ENCODE peak calls at places on chromosomes 7 and 10, in eight cellular contexts. One of them, this sample, is unnamed.

GRCh38 chr7:100353685-100354330 is 4.1 kb upstream of the PILRB start:
- DNase-seq in NT2/D1: no peak
- DNase-seq in A172: no peak
- DNase-seq in foreskin keratinocyte: no peak
- DNase-seq in activated CD8-positive, alpha-beta memory T cell treated with anti-CD3 and anti-CD28 coated beads for 1 hour: no peak
- DNase-seq in CD8-positive, alpha-beta memory T cell: peak; percentile 21
- DNase-seq in thoracic aorta: no peak
- DNase-seq in head of caudate nucleus: no peak
- DNase-seq in this sample: no peak

GRCh38 chr10:119658274-119658673 is 7.1 kb downstream of the BAG3 start:
- DNase-seq in NT2/D1: peak; percentile 25
- DNase-seq in A172: peak; percentile 94
- DNase-seq in foreskin keratinocyte: peak; percentile 64
- DNase-seq in activated CD8-positive, alpha-beta memory T cell treated with anti-CD3 and anti-CD28 coated beads for 1 hour: no peak
- DNase-seq in CD8-positive, alpha-beta memory T cell: no peak
- DNase-seq in thoracic aorta: peak; percentile 72
- DNase-seq in head of caudate nucleus: peak; percentile 65
- DNase-seq in this sample: no peak

GRCh38 chr7:26376208-26376917 is 84.7 kb downstream of the SNX10 start:
- DNase-seq in NT2/D1: no peak
- DNase-seq in A172: no peak
- DNase-seq in foreskin keratinocyte: no peak
- DNase-seq in activated CD8-positive, alpha-beta memory T cell treated with anti-CD3 and anti-CD28 coated beads for 1 hour: peak; percentile 20
- DNase-seq in CD8-positive, alpha-beta memory T cell: peak; percentile 32
- DNase-seq in thoracic aorta: no peak
- DNase-seq in head of caudate nucleus: peak; percentile 52
- DNase-seq in this sample: no peak

GRCh38 chr7:44320794-44321371 is 4.5 kb downstream of the CAMK2B start:
- DNase-seq in NT2/D1: no peak
- DNase-seq in A172: no peak
- DNase-seq in foreskin keratinocyte: no peak
- DNase-seq in activated CD8-positive, alpha-beta memory T cell treated with anti-CD3 and anti-CD28 coated beads for 1 hour: no peak
- DNase-seq in CD8-positive, alpha-beta memory T cell: no peak
- DNase-seq in thoracic aorta: no peak
- DNase-seq in head of caudate nucleus: no peak
- DNase-seq in this sample: no peak

GRCh38 chr7:115980175-115980574 is 50.4 kb downstream of the TFEC start:
- DNase-seq in NT2/D1: no peak
- DNase-seq in A172: no peak
- DNase-seq in foreskin keratinocyte: no peak
- DNase-seq in activated CD8-positive, alpha-beta memory T cell treated with anti-CD3 and anti-CD28 coated beads for 1 hour: no peak
- DNase-seq in CD8-positive, alpha-beta memory T cell: no peak
- DNase-seq in thoracic aorta: no peak
- DNase-seq in head of caudate nucleus: no peak
- DNase-seq in this sample: no peak

GRCh38 chr10:96665306-96665705 is 55.0 kb downstream of the PIK3AP1 start:
- DNase-seq in NT2/D1: no peak
- DNase-seq in A172: peak; percentile 36
- DNase-seq in foreskin keratinocyte: peak; percentile 10
- DNase-seq in activated CD8-positive, alpha-beta memory T cell treated with anti-CD3 and anti-CD28 coated beads for 1 hour: no peak
- DNase-seq in CD8-positive, alpha-beta memory T cell: no peak
- DNase-seq in thoracic aorta: no peak
- DNase-seq in head of caudate nucleus: no peak
- DNase-seq in this sample: no peak

GRCh38 chr10:79397575-79398303 is 47.7 kb downstream of the ZCCHC24 start:
- DNase-seq in NT2/D1: no peak
- DNase-seq in A172: no peak
- DNase-seq in foreskin keratinocyte: no peak
- DNase-seq in activated CD8-positive, alpha-beta memory T cell treated with anti-CD3 and anti-CD28 coated beads for 1 hour: no peak
- DNase-seq in CD8-positive, alpha-beta memory T cell: no peak
- DNase-seq in thoracic aorta: no peak
- DNase-seq in head of caudate nucleus: no peak
- DNase-seq in this sample: no peak

GRCh38 chr10:29535012-29535777 is 99.6 kb downstream of the SVIL start:
- DNase-seq in NT2/D1: peak; percentile 35
- DNase-seq in A172: peak; percentile 80
- DNase-seq in foreskin keratinocyte: no peak
- DNase-seq in activated CD8-positive, alpha-beta memory T cell treated with anti-CD3 and anti-CD28 coated beads for 1 hour: no peak
- DNase-seq in CD8-positive, alpha-beta memory T cell: no peak
- DNase-seq in thoracic aorta: no peak
- DNase-seq in head of caudate nucleus: peak; percentile 74
- DNase-seq in this sample: no peak

GRCh38 chr10:114356786-114357588 is 47.3 kb downstream of the AFAP1L2 start:
- DNase-seq in NT2/D1: no peak
- DNase-seq in A172: peak; percentile 67
- DNase-seq in foreskin keratinocyte: no peak
- DNase-seq in activated CD8-positive, alpha-beta memory T cell treated with anti-CD3 and anti-CD28 coated beads for 1 hour: no peak
- DNase-seq in CD8-positive, alpha-beta memory T cell: no peak
- DNase-seq in thoracic aorta: no peak
- DNase-seq in head of caudate nucleus: no peak
- DNase-seq in this sample: no peak

GRCh38 chr10:128069351-128070051 is 56.7 kb downstream of the MKI67 start:
- DNase-seq in NT2/D1: peak; percentile 48
- DNase-seq in A172: peak; percentile 73
- DNase-seq in foreskin keratinocyte: peak; percentile 80
- DNase-seq in activated CD8-positive, alpha-beta memory T cell treated with anti-CD3 and anti-CD28 coated beads for 1 hour: peak; percentile 79
- DNase-seq in CD8-positive, alpha-beta memory T cell: peak; percentile 68
- DNase-seq in thoracic aorta: no peak
- DNase-seq in head of caudate nucleus: peak; percentile 82
- DNase-seq in this sample: peak; percentile 30

GRCh38 chr7:123797673-123798526 is 47.1 kb upstream of the HYAL4 start:
- DNase-seq in NT2/D1: peak; percentile 30
- DNase-seq in A172: peak; percentile 93
- DNase-seq in foreskin keratinocyte: peak; percentile 95
- DNase-seq in activated CD8-positive, alpha-beta memory T cell treated with anti-CD3 and anti-CD28 coated beads for 1 hour: no peak
- DNase-seq in CD8-positive, alpha-beta memory T cell: no peak
- DNase-seq in thoracic aorta: no peak
- DNase-seq in head of caudate nucleus: no peak
- DNase-seq in this sample: peak; percentile 68

GRCh38 chr7:39811161-39811614 is 138.9 kb upstream of the CDK13 start:
- DNase-seq in NT2/D1: no peak
- DNase-seq in A172: peak; percentile 55
- DNase-seq in foreskin keratinocyte: peak; percentile 61
- DNase-seq in activated CD8-positive, alpha-beta memory T cell treated with anti-CD3 and anti-CD28 coated beads for 1 hour: no peak
- DNase-seq in CD8-positive, alpha-beta memory T cell: no peak
- DNase-seq in thoracic aorta: no peak
- DNase-seq in head of caudate nucleus: no peak
- DNase-seq in this sample: no peak

GRCh38 chr10:98474628-98475027 is 27.9 kb upstream of the HPS1 start:
- DNase-seq in NT2/D1: no peak
- DNase-seq in A172: no peak
- DNase-seq in foreskin keratinocyte: no peak
- DNase-seq in activated CD8-positive, alpha-beta memory T cell treated with anti-CD3 and anti-CD28 coated beads for 1 hour: no peak
- DNase-seq in CD8-positive, alpha-beta memory T cell: no peak
- DNase-seq in thoracic aorta: no peak
- DNase-seq in head of caudate nucleus: no peak
- DNase-seq in this sample: no peak

GRCh38 chr7:150368884-150369739 is 490 bp downstream of the REPIN1 start:
- DNase-seq in NT2/D1: no peak
- DNase-seq in A172: peak; percentile 69
- DNase-seq in foreskin keratinocyte: no peak
- DNase-seq in activated CD8-positive, alpha-beta memory T cell treated with anti-CD3 and anti-CD28 coated beads for 1 hour: peak; percentile 46
- DNase-seq in CD8-positive, alpha-beta memory T cell: peak; percentile 41
- DNase-seq in thoracic aorta: no peak
- DNase-seq in head of caudate nucleus: peak; percentile 75
- DNase-seq in this sample: no peak

GRCh38 chr7:92205987-92206386 is 27.0 kb upstream of the LRRD1 start:
- DNase-seq in NT2/D1: no peak
- DNase-seq in A172: no peak
- DNase-seq in foreskin keratinocyte: no peak
- DNase-seq in activated CD8-positive, alpha-beta memory T cell treated with anti-CD3 and anti-CD28 coated beads for 1 hour: no peak
- DNase-seq in CD8-positive, alpha-beta memory T cell: no peak
- DNase-seq in thoracic aorta: no peak
- DNase-seq in head of caudate nucleus: no peak
- DNase-seq in this sample: no peak

GRCh38 chr7:116441534-116441933 is 58.0 kb upstream of the CAV2 start:
- DNase-seq in NT2/D1: no peak
- DNase-seq in A172: peak; percentile 21
- DNase-seq in foreskin keratinocyte: no peak
- DNase-seq in activated CD8-positive, alpha-beta memory T cell treated with anti-CD3 and anti-CD28 coated beads for 1 hour: no peak
- DNase-seq in CD8-positive, alpha-beta memory T cell: no peak
- DNase-seq in thoracic aorta: no peak
- DNase-seq in head of caudate nucleus: no peak
- DNase-seq in this sample: no peak

GRCh38 chr10:102429468-102429867 is 2.9 kb downstream of the CUEDC2 start:
- DNase-seq in NT2/D1: no peak
- DNase-seq in A172: no peak
- DNase-seq in foreskin keratinocyte: no peak
- DNase-seq in activated CD8-positive, alpha-beta memory T cell treated with anti-CD3 and anti-CD28 coated beads for 1 hour: no peak
- DNase-seq in CD8-positive, alpha-beta memory T cell: no peak
- DNase-seq in thoracic aorta: no peak
- DNase-seq in head of caudate nucleus: no peak
- DNase-seq in this sample: no peak

GRCh38 chr10:34489973-34490372 is 325.1 kb downstream of the PARD3 start:
- DNase-seq in NT2/D1: no peak
- DNase-seq in A172: peak; percentile 67
- DNase-seq in foreskin keratinocyte: peak; percentile 83
- DNase-seq in activated CD8-positive, alpha-beta memory T cell treated with anti-CD3 and anti-CD28 coated beads for 1 hour: no peak
- DNase-seq in CD8-positive, alpha-beta memory T cell: no peak
- DNase-seq in thoracic aorta: no peak
- DNase-seq in head of caudate nucleus: no peak
- DNase-seq in this sample: no peak

GRCh38 chr7:55774327-55775050 is 88.1 kb downstream of the SEPTIN14 start:
- DNase-seq in NT2/D1: no peak
- DNase-seq in A172: no peak
- DNase-seq in foreskin keratinocyte: peak; percentile 61
- DNase-seq in activated CD8-positive, alpha-beta memory T cell treated with anti-CD3 and anti-CD28 coated beads for 1 hour: no peak
- DNase-seq in CD8-positive, alpha-beta memory T cell: no peak
- DNase-seq in thoracic aorta: no peak
- DNase-seq in head of caudate nucleus: peak; percentile 16
- DNase-seq in this sample: no peak

GRCh38 chr7:118087121-118087520 is 96.8 kb upstream of the LSM8 start:
- DNase-seq in NT2/D1: no peak
- DNase-seq in A172: no peak
- DNase-seq in foreskin keratinocyte: no peak
- DNase-seq in activated CD8-positive, alpha-beta memory T cell treated with anti-CD3 and anti-CD28 coated beads for 1 hour: no peak
- DNase-seq in CD8-positive, alpha-beta memory T cell: no peak
- DNase-seq in thoracic aorta: no peak
- DNase-seq in head of caudate nucleus: no peak
- DNase-seq in this sample: no peak

GRCh38 chr7:33050425-33051318 is 11.9 kb downstream of the NT5C3A start:
- DNase-seq in NT2/D1: peak; percentile 18
- DNase-seq in A172: peak; percentile 55
- DNase-seq in foreskin keratinocyte: no peak
- DNase-seq in activated CD8-positive, alpha-beta memory T cell treated with anti-CD3 and anti-CD28 coated beads for 1 hour: no peak
- DNase-seq in CD8-positive, alpha-beta memory T cell: no peak
- DNase-seq in thoracic aorta: no peak
- DNase-seq in head of caudate nucleus: peak; percentile 16
- DNase-seq in this sample: no peak

GRCh38 chr7:121803041-121803440 is 69.9 kb upstream of the PTPRZ1 start:
- DNase-seq in NT2/D1: no peak
- DNase-seq in A172: no peak
- DNase-seq in foreskin keratinocyte: no peak
- DNase-seq in activated CD8-positive, alpha-beta memory T cell treated with anti-CD3 and anti-CD28 coated beads for 1 hour: no peak
- DNase-seq in CD8-positive, alpha-beta memory T cell: no peak
- DNase-seq in thoracic aorta: no peak
- DNase-seq in head of caudate nucleus: no peak
- DNase-seq in this sample: no peak

GRCh38 chr10:58638406-58638805 is 125.7 kb downstream of the BICC1 start:
- DNase-seq in NT2/D1: no peak
- DNase-seq in A172: no peak
- DNase-seq in foreskin keratinocyte: no peak
- DNase-seq in activated CD8-positive, alpha-beta memory T cell treated with anti-CD3 and anti-CD28 coated beads for 1 hour: no peak
- DNase-seq in CD8-positive, alpha-beta memory T cell: no peak
- DNase-seq in thoracic aorta: no peak
- DNase-seq in head of caudate nucleus: no peak
- DNase-seq in this sample: no peak

GRCh38 chr7:42226354-42226941 is 10.6 kb downstream of the GLI3 start:
- DNase-seq in NT2/D1: no peak
- DNase-seq in A172: peak; percentile 18
- DNase-seq in foreskin keratinocyte: no peak
- DNase-seq in activated CD8-positive, alpha-beta memory T cell treated with anti-CD3 and anti-CD28 coated beads for 1 hour: no peak
- DNase-seq in CD8-positive, alpha-beta memory T cell: no peak
- DNase-seq in thoracic aorta: no peak
- DNase-seq in head of caudate nucleus: no peak
- DNase-seq in this sample: no peak

GRCh38 chr10:132163278-132163765 is 23.4 kb upstream of the DPYSL4 start:
- DNase-seq in NT2/D1: no peak
- DNase-seq in A172: peak; percentile 47
- DNase-seq in foreskin keratinocyte: no peak
- DNase-seq in activated CD8-positive, alpha-beta memory T cell treated with anti-CD3 and anti-CD28 coated beads for 1 hour: no peak
- DNase-seq in CD8-positive, alpha-beta memory T cell: peak; percentile 22
- DNase-seq in thoracic aorta: no peak
- DNase-seq in head of caudate nucleus: no peak
- DNase-seq in this sample: peak; percentile 59

This sample was measured in iPS DF 19.7.